ENCODE peak calls at places on chromosome 20, in five cellular contexts. Y is ELR, L is GM12865, G is DMS 273 treated with DMSO at 0.1 percent for 48 hours, M is substantia nigra. Q is an unnamed sample.

GRCh38 chr20:6819599-6819998 is 52.1 kb downstream of the BMP2 start:
- DNase-seq in G (no peak), M (no peak), Y (no peak), L (no peak), Q (peak; percentile 42)

GRCh38 chr20:24999568-24999967 is 7.0 kb upstream of the APMAP start:
- DNase-seq in G (no peak), Y (no peak), L (no peak), M (no peak), Q (no peak)

GRCh38 chr20:48236001-48236400 is 450.7 kb upstream of the SULF2 start:
- DNase-seq in L (no peak), Y (no peak), G (no peak), M (no peak), Q (no peak)

GRCh38 chr20:16801919-16802651 is 53.9 kb downstream of the OTOR start:
- DNase-seq in M (peak; percentile 18), G (peak; percentile 3), Y (peak; percentile 56), L (peak; percentile 63), Q (peak; percentile 61)

GRCh38 chr20:3751664-3752385 is 15.7 kb downstream of the ADISSP start:
- DNase-seq in L (peak; percentile 62), G (peak; percentile 28), M (no peak), Y (no peak), Q (no peak)

GRCh38 chr20:24370249-24370648 is 99.2 kb upstream of the SYNDIG1 start:
- DNase-seq in L (no peak), G (no peak), Y (no peak), M (no peak), Q (no peak)

GRCh38 chr20:32763202-32763999 is 1.2 kb downstream of the DNMT3B start:
- DNase-seq in G (no peak), Y (peak; percentile 23), L (no peak), M (no peak), Q (no peak)

GRCh38 chr20:3382836-3383235 is 24.6 kb downstream of the DNAAF9 start:
- DNase-seq in L (no peak), M (no peak), Y (no peak), G (no peak), Q (no peak)

GRCh38 chr20:34954905-34955231 is 738 bp downstream of the GSS start:
- DNase-seq in G (no peak), L (no peak), M (no peak), Y (peak; percentile 78), Q (peak; percentile 51)

GRCh38 chr20:32972181-32973076 is 31.8 kb downstream of the SUN5 start:
- DNase-seq in G (no peak), L (peak; percentile 95), Y (peak; percentile 6), M (no peak), Q (no peak)

GRCh38 chr20:11849976-11850670 is 67.6 kb upstream of the BTBD3 start:
- DNase-seq in G (no peak), L (no peak), Y (peak; percentile 88), M (no peak), Q (peak; percentile 98)

GRCh38 chr20:48154040-48154439 is 368.8 kb upstream of the SULF2 start:
- DNase-seq in L (no peak), G (no peak), M (no peak), Y (no peak), Q (no peak)

GRCh38 chr20:50510706-50511401 is 671 bp downstream of the PTPN1 start:
- DNase-seq in G (no peak), M (peak; percentile 8), L (no peak), Y (peak; percentile 49), Q (no peak)

GRCh38 chr20:60117040-60117439 is 158.8 kb downstream of the CDH26 start:
- DNase-seq in G (no peak), M (no peak), L (no peak), Y (no peak), Q (no peak)

GRCh38 chr20:59333260-59333845 is 32.9 kb downstream of the EDN3 start:
- DNase-seq in L (no peak), G (no peak), M (no peak), Y (no peak), Q (no peak)

GRCh38 chr20:59812286-59813125 is 120.9 kb downstream of the SYCP2 start:
- DNase-seq in G (no peak), M (no peak), Y (no peak), L (no peak), Q (no peak)

GRCh38 chr20:37941332-37941731 is 38.4 kb downstream of the VSTM2L start:
- DNase-seq in L (no peak), M (no peak), Y (peak; percentile 34), G (no peak), Q (no peak)

GRCh38 chr20:13029687-13030510 is 21.1 kb downstream of the SPTLC3 start:
- DNase-seq in L (no peak), M (no peak), G (no peak), Y (peak; percentile 97), Q (peak; percentile 97)

Q was measured in MCF 10A.